ENCODE peak calls at places on chromosomes 5 and 9, in nine cellular contexts. U is PC-3; L is IMR-90; O is left ventricle myocardium superior; F is right cardiac atrium; A is heart left ventricle; M is T-helper 17 cell; H is aorta; K is naive thymus-derived CD4-positive, alpha-beta T cell. E is an unnamed sample.

GRCh38 chr5:31993182-31993961 is 180.7 kb downstream of the GOLPH3 start:
- ATAC-seq in H (no peak), A (no peak), F (no peak), O (no peak), L (peak), M (no peak), U (no peak), K (no peak), E (peak)

GRCh38 chr9:928363-929042 is 48.0 kb upstream of the DMRT3 start:
- ATAC-seq in F (no peak), K (no peak), L (no peak), H (no peak), A (no peak), M (no peak), O (no peak), U (peak), E (no peak)

GRCh38 chr9:27209034-27209433 is 87.9 kb downstream of the EQTN start:
- ATAC-seq in A (no peak), H (no peak), L (no peak), U (no peak), O (no peak), F (no peak), K (no peak), M (no peak), E (no peak)

GRCh38 chr9:38289486-38290275 is 102.8 kb upstream of the ALDH1B1 start:
- ATAC-seq in K (no peak), M (no peak), L (no peak), F (no peak), H (no peak), A (no peak), O (no peak), U (no peak), E (no peak)

GRCh38 chr5:143172736-143173135 is 230.8 kb downstream of the NR3C1 start:
- ATAC-seq in M (no peak), H (no peak), L (no peak), A (no peak), K (no peak), O (no peak), U (no peak), F (no peak), E (no peak)

GRCh38 chr5:71483355-71483754 is 27.9 kb downstream of the BDP1 start:
- ATAC-seq in M (no peak), K (no peak), O (no peak), A (no peak), L (peak), H (no peak), U (peak), F (no peak), E (no peak)

GRCh38 chr9:6214903-6215302 is 704 bp upstream of the IL33 start:
- ATAC-seq in U (no peak), M (no peak), O (peak), L (no peak), H (peak), K (no peak), A (peak), F (peak), E (peak)

GRCh38 chr5:173920024-173920753 is 32.0 kb downstream of the CPEB4 start:
- ATAC-seq in L (no peak), U (no peak), O (peak), K (no peak), H (no peak), F (no peak), M (no peak), A (peak), E (no peak)

GRCh38 chr9:27367175-27367798 is 70.3 kb upstream of the EQTN start:
- ATAC-seq in L (no peak), K (no peak), H (no peak), F (no peak), U (no peak), M (no peak), A (no peak), O (no peak), E (no peak)

GRCh38 chr9:91043786-91044185 is 242.2 kb downstream of the SYK start:
- ATAC-seq in O (no peak), L (no peak), A (no peak), H (no peak), F (no peak), M (no peak), K (no peak), U (no peak), E (no peak)

GRCh38 chr5:73268826-73269225 is 95.8 kb downstream of the TMEM174 start:
- ATAC-seq in F (no peak), O (no peak), M (no peak), U (no peak), L (no peak), A (no peak), H (no peak), K (no peak), E (no peak)

GRCh38 chr5:58451732-58452565 is 7.9 kb downstream of the PLK2 start:
- ATAC-seq in O (no peak), L (peak), A (no peak), K (no peak), U (peak), M (no peak), H (no peak), F (no peak), E (no peak)

GRCh38 chr5:144328505-144328904 is 157.8 kb downstream of the KCTD16 start:
- ATAC-seq in M (no peak), F (no peak), L (peak), O (no peak), A (no peak), U (no peak), K (no peak), H (no peak), E (no peak)

GRCh38 chr9:113484258-113484730 is 20.8 kb downstream of the RGS3 start:
- ATAC-seq in L (peak), F (peak), U (no peak), K (no peak), M (no peak), A (peak), O (peak), H (peak), E (peak)

GRCh38 chr5:54388411-54388810 is 67.1 kb upstream of the HSPB3 start:
- ATAC-seq in L (no peak), O (peak), H (peak), U (no peak), K (no peak), M (no peak), A (peak), F (peak), E (peak)

GRCh38 chr9:77194423-77194822 is 17.1 kb downstream of the VPS13A start:
- ATAC-seq in U (no peak), L (peak), O (no peak), A (no peak), K (no peak), F (no peak), H (no peak), M (no peak), E (no peak)

GRCh38 chr5:90948969-90949368 is 390.4 kb downstream of the ADGRV1 start:
- ATAC-seq in L (no peak), F (no peak), M (no peak), O (no peak), K (no peak), U (no peak), A (no peak), H (no peak), E (no peak)

GRCh38 chr9:131405858-131406566 is 12.1 kb downstream of the PRRC2B start:
- ATAC-seq in M (peak), O (peak), F (no peak), H (no peak), L (no peak), K (no peak), A (peak), U (no peak), E (no peak)

GRCh38 chr5:36414869-36415282 is 113.2 kb upstream of the RANBP3L start:
- ATAC-seq in M (no peak), U (peak), K (no peak), O (peak), H (no peak), L (peak), A (peak), F (peak), E (no peak)

GRCh38 chr9:22469928-22470544 is 23.4 kb downstream of the DMRTA1 start:
- ATAC-seq in F (peak), K (peak), H (no peak), O (no peak), M (peak), A (no peak), U (peak), L (peak), E (no peak)

GRCh38 chr5:10317825-10318682 is 10.4 kb upstream of the CMBL start:
- ATAC-seq in U (peak), A (no peak), H (no peak), L (no peak), O (no peak), F (no peak), M (no peak), K (no peak), E (no peak)

GRCh38 chr9:23841304-23841703 is 15.3 kb upstream of the ELAVL2 start:
- ATAC-seq in K (no peak), U (no peak), F (no peak), M (no peak), A (no peak), L (no peak), H (no peak), O (no peak), E (no peak)

GRCh38 chr9:5843450-5844249 is 10.7 kb upstream of the ERMP1 start:
- ATAC-seq in A (peak), L (peak), H (peak), M (no peak), K (peak), F (peak), U (peak), O (no peak), E (peak)

GRCh38 chr5:34022131-34022705 is 14.4 kb upstream of the AMACR start:
- ATAC-seq in L (peak), K (peak), H (peak), F (no peak), A (peak), O (peak), M (peak), U (peak), E (no peak)

E was measured in gastroesophageal sphincter.